ENCODE peak calls at places on chromosomes 11 and 22, in seven cellular contexts. One of them, this sample, is unnamed.
A peak's percentile ranks its signal among the peaks of the same experiment; 100 is the strongest.

GRCh38 chr11:64069401-64070300 is 33.9 kb downstream of the FLRT1 start:
- DNase-seq in lower leg skin: no peak
- DNase-seq in AG04449: no peak
- DNase-seq in bronchial epithelial cell: no peak
- DNase-seq in right atrium auricular region: no peak
- DNase-seq in ovary: no peak
- DNase-seq in heart left ventricle: no peak
- DNase-seq in this sample: no peak

GRCh38 chr11:109085708-109086373 is 336.1 kb upstream of the C11orf87 start:
- DNase-seq in lower leg skin: no peak
- DNase-seq in AG04449: no peak
- DNase-seq in bronchial epithelial cell: no peak
- DNase-seq in right atrium auricular region: no peak
- DNase-seq in ovary: no peak
- DNase-seq in heart left ventricle: no peak
- DNase-seq in this sample: no peak

GRCh38 chr11:129894281-129895125 is 875 bp downstream of the NFRKB start:
- DNase-seq in lower leg skin: no peak
- DNase-seq in AG04449: no peak
- DNase-seq in bronchial epithelial cell: peak; percentile 27
- DNase-seq in right atrium auricular region: no peak
- DNase-seq in ovary: no peak
- DNase-seq in heart left ventricle: no peak
- DNase-seq in this sample: peak; percentile 25

GRCh38 chr22:33354928-33355327 is 296.7 kb upstream of the SYN3 start:
- DNase-seq in lower leg skin: no peak
- DNase-seq in AG04449: no peak
- DNase-seq in bronchial epithelial cell: no peak
- DNase-seq in right atrium auricular region: no peak
- DNase-seq in ovary: no peak
- DNase-seq in heart left ventricle: no peak
- DNase-seq in this sample: no peak

GRCh38 chr22:27456696-27457503 is 344.7 kb downstream of the MN1 start:
- DNase-seq in lower leg skin: no peak
- DNase-seq in AG04449: peak; percentile 67
- DNase-seq in bronchial epithelial cell: peak; percentile 98
- DNase-seq in right atrium auricular region: no peak
- DNase-seq in ovary: no peak
- DNase-seq in heart left ventricle: no peak
- DNase-seq in this sample: no peak

GRCh38 chr22:50734343-50734771 is 3.6 kb upstream of the ACR start:
- DNase-seq in lower leg skin: peak; percentile 63
- DNase-seq in AG04449: no peak
- DNase-seq in bronchial epithelial cell: no peak
- DNase-seq in right atrium auricular region: no peak
- DNase-seq in ovary: peak; percentile 17
- DNase-seq in heart left ventricle: no peak
- DNase-seq in this sample: no peak

GRCh38 chr11:111707691-111708067 is 58.5 kb downstream of the PPP2R1B start:
- DNase-seq in lower leg skin: no peak
- DNase-seq in AG04449: no peak
- DNase-seq in bronchial epithelial cell: no peak
- DNase-seq in right atrium auricular region: no peak
- DNase-seq in ovary: no peak
- DNase-seq in heart left ventricle: no peak
- DNase-seq in this sample: no peak

GRCh38 chr11:95849087-95849825 is 59.0 kb downstream of the CEP57 start:
- DNase-seq in lower leg skin: peak; percentile 84
- DNase-seq in AG04449: no peak
- DNase-seq in bronchial epithelial cell: peak; percentile 77
- DNase-seq in right atrium auricular region: peak; percentile 63
- DNase-seq in ovary: no peak
- DNase-seq in heart left ventricle: peak; percentile 40
- DNase-seq in this sample: peak; percentile 10

GRCh38 chr22:29128891-29129643 is 56.2 kb downstream of the KREMEN1 start:
- DNase-seq in lower leg skin: peak; percentile 60
- DNase-seq in AG04449: no peak
- DNase-seq in bronchial epithelial cell: no peak
- DNase-seq in right atrium auricular region: no peak
- DNase-seq in ovary: no peak
- DNase-seq in heart left ventricle: no peak
- DNase-seq in this sample: no peak

GRCh38 chr11:2533642-2534115 is 88.9 kb downstream of the KCNQ1 start:
- DNase-seq in lower leg skin: peak; percentile 93
- DNase-seq in AG04449: peak; percentile 55
- DNase-seq in bronchial epithelial cell: peak; percentile 78
- DNase-seq in right atrium auricular region: peak; percentile 83
- DNase-seq in ovary: peak; percentile 85
- DNase-seq in heart left ventricle: peak; percentile 85
- DNase-seq in this sample: peak; percentile 67

GRCh38 chr22:24107668-24108067 is 73.6 kb upstream of the SUSD2 start:
- DNase-seq in lower leg skin: peak; percentile 97
- DNase-seq in AG04449: peak; percentile 44
- DNase-seq in bronchial epithelial cell: peak; percentile 11
- DNase-seq in right atrium auricular region: peak; percentile 92
- DNase-seq in ovary: peak; percentile 92
- DNase-seq in heart left ventricle: peak; percentile 92
- DNase-seq in this sample: no peak

GRCh38 chr11:65438257-65439151 is 15.9 kb downstream of the NEAT1 start:
- DNase-seq in lower leg skin: no peak
- DNase-seq in AG04449: no peak
- DNase-seq in bronchial epithelial cell: peak; percentile 22
- DNase-seq in right atrium auricular region: no peak
- DNase-seq in ovary: no peak
- DNase-seq in heart left ventricle: no peak
- DNase-seq in this sample: no peak

GRCh38 chr22:19134176-19134831 is 3.2 kb downstream of the TSSK2 start:
- DNase-seq in lower leg skin: no peak
- DNase-seq in AG04449: no peak
- DNase-seq in bronchial epithelial cell: no peak
- DNase-seq in right atrium auricular region: no peak
- DNase-seq in ovary: no peak
- DNase-seq in heart left ventricle: no peak
- DNase-seq in this sample: no peak

GRCh38 chr11:71080239-71081097 is 171.9 kb downstream of the SHANK2 start:
- DNase-seq in lower leg skin: no peak
- DNase-seq in AG04449: peak; percentile 3
- DNase-seq in bronchial epithelial cell: peak; percentile 60
- DNase-seq in right atrium auricular region: no peak
- DNase-seq in ovary: no peak
- DNase-seq in heart left ventricle: peak; percentile 56
- DNase-seq in this sample: peak; percentile 63

GRCh38 chr22:44037519-44038370 is 13.6 kb downstream of the PARVB start:
- DNase-seq in lower leg skin: no peak
- DNase-seq in AG04449: peak; percentile 75
- DNase-seq in bronchial epithelial cell: peak; percentile 95
- DNase-seq in right atrium auricular region: peak; percentile 77
- DNase-seq in ovary: peak; percentile 57
- DNase-seq in heart left ventricle: peak; percentile 83
- DNase-seq in this sample: no peak

GRCh38 chr22:20064140-20064480 is 15.9 kb upstream of the DGCR8 start:
- DNase-seq in lower leg skin: no peak
- DNase-seq in AG04449: no peak
- DNase-seq in bronchial epithelial cell: no peak
- DNase-seq in right atrium auricular region: no peak
- DNase-seq in ovary: no peak
- DNase-seq in heart left ventricle: no peak
- DNase-seq in this sample: no peak

GRCh38 chr11:72721689-72722049 is 30.5 kb downstream of the ARAP1 start:
- DNase-seq in lower leg skin: peak; percentile 92
- DNase-seq in AG04449: no peak
- DNase-seq in bronchial epithelial cell: peak; percentile 87
- DNase-seq in right atrium auricular region: no peak
- DNase-seq in ovary: peak; percentile 61
- DNase-seq in heart left ventricle: peak; percentile 52
- DNase-seq in this sample: no peak

GRCh38 chr22:22698263-22698750 is 53.9 kb downstream of the GGTLC2 start:
- DNase-seq in lower leg skin: peak; percentile 49
- DNase-seq in AG04449: no peak
- DNase-seq in bronchial epithelial cell: no peak
- DNase-seq in right atrium auricular region: no peak
- DNase-seq in ovary: no peak
- DNase-seq in heart left ventricle: no peak
- DNase-seq in this sample: peak; percentile 51

GRCh38 chr22:20237480-20238440 is 30.4 kb downstream of the RTN4R start:
- DNase-seq in lower leg skin: no peak
- DNase-seq in AG04449: no peak
- DNase-seq in bronchial epithelial cell: peak; percentile 38
- DNase-seq in right atrium auricular region: no peak
- DNase-seq in ovary: peak; percentile 67
- DNase-seq in heart left ventricle: no peak
- DNase-seq in this sample: no peak

GRCh38 chr11:69212121-69213110 is 56.7 kb downstream of the SMIM38 start:
- DNase-seq in lower leg skin: peak; percentile 70
- DNase-seq in AG04449: no peak
- DNase-seq in bronchial epithelial cell: no peak
- DNase-seq in right atrium auricular region: no peak
- DNase-seq in ovary: no peak
- DNase-seq in heart left ventricle: no peak
- DNase-seq in this sample: no peak

GRCh38 chr11:120413480-120413879 is 77.3 kb downstream of the ARHGEF12 start:
- DNase-seq in lower leg skin: no peak
- DNase-seq in AG04449: peak; percentile 70
- DNase-seq in bronchial epithelial cell: peak; percentile 78
- DNase-seq in right atrium auricular region: no peak
- DNase-seq in ovary: no peak
- DNase-seq in heart left ventricle: no peak
- DNase-seq in this sample: no peak
- TF ChIP-seq CTCF in lower leg skin: no peak
- TF ChIP-seq CTCF in AG04449: no peak
- TF ChIP-seq CTCF in bronchial epithelial cell: no peak
- TF ChIP-seq CTCF in right atrium auricular region: no peak
- TF ChIP-seq CTCF in ovary: no peak
- TF ChIP-seq CTCF in heart left ventricle: no peak
- TF ChIP-seq CTCF in this sample: no peak

DNA sequence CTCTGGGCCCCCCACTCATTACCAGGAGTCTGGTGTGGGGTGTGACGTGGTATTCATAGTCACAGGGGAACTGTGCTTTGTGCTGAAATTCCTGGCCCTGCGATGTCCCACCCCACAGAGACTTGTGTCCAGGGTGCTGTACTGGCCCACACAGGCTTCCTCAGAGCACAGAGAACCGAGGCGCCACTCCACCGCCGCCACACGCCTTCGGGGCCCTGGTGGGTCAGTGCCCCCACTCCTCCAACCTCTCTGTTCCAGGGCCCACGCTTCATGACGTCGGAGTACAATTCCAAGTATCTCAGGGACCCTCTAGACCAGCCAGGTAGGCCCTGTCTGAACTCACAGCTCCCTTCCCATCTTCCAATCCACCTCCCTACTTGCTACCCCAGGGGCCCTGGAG is 23.5 kb upstream of the LRRC10B start:
- DNase-seq in lower leg skin: no peak
- DNase-seq in AG04449: no peak
- DNase-seq in bronchial epithelial cell: no peak
- DNase-seq in right atrium auricular region: no peak
- DNase-seq in ovary: no peak
- DNase-seq in heart left ventricle: no peak
- DNase-seq in this sample: no peak
- TF ChIP-seq CTCF in lower leg skin: no peak
- TF ChIP-seq CTCF in AG04449: no peak
- TF ChIP-seq CTCF in bronchial epithelial cell: no peak
- TF ChIP-seq CTCF in right atrium auricular region: no peak
- TF ChIP-seq CTCF in ovary: no peak
- TF ChIP-seq CTCF in heart left ventricle: no peak
- TF ChIP-seq CTCF in this sample: no peak

DNA sequence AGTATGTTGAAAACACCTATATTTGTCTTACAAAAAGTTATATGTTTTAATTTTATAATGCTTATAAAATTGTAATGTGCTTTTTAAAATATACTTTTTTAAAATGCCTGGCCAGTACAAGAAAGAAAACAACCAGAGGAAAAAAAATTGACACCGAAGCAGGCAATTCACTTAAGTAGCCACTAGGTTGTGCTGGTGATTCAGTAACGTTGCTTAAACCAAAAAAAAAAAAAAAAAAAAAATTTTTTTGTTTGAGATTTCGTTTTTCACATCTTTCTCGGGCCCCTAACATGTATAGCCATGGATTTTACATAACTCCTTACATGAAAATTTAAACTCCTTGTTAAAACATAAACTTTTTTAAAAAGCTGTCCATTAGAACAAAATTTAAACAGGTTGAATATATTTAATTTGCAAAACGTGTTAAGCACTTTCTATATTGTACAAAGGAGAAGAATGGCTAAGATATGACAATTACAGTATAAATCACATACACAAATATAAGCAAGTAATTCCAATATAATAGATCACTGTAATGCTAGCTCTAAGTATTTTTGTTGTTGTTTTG is 9.2 kb downstream of the OR8B4 start:
- DNase-seq in lower leg skin: no peak
- DNase-seq in AG04449: peak; percentile 19
- DNase-seq in bronchial epithelial cell: peak; percentile 53
- DNase-seq in right atrium auricular region: no peak
- DNase-seq in ovary: no peak
- DNase-seq in heart left ventricle: no peak
- DNase-seq in this sample: peak; percentile 25
- TF ChIP-seq CTCF in lower leg skin: no peak
- TF ChIP-seq CTCF in AG04449: peak; percentile 51
- TF ChIP-seq CTCF in bronchial epithelial cell: peak; percentile 68
- TF ChIP-seq CTCF in right atrium auricular region: peak; percentile 73
- TF ChIP-seq CTCF in ovary: no peak
- TF ChIP-seq CTCF in heart left ventricle: peak; percentile 68
- TF ChIP-seq CTCF in this sample: peak; percentile 36

GRCh38 chr11:1041936-1042608 is 5.6 kb upstream of the MUC6 start:
- DNase-seq in lower leg skin: no peak
- DNase-seq in AG04449: no peak
- DNase-seq in bronchial epithelial cell: no peak
- DNase-seq in right atrium auricular region: no peak
- DNase-seq in ovary: peak; percentile 14
- DNase-seq in heart left ventricle: peak; percentile 24
- DNase-seq in this sample: no peak
- TF ChIP-seq CTCF in lower leg skin: no peak
- TF ChIP-seq CTCF in AG04449: no peak
- TF ChIP-seq CTCF in bronchial epithelial cell: no peak
- TF ChIP-seq CTCF in right atrium auricular region: no peak
- TF ChIP-seq CTCF in ovary: no peak
- TF ChIP-seq CTCF in heart left ventricle: no peak
- TF ChIP-seq CTCF in this sample: no peak

GRCh38 chr22:30864441-30865420 is 103.8 kb downstream of the MORC2 start:
- DNase-seq in lower leg skin: peak; percentile 79
- DNase-seq in AG04449: no peak
- DNase-seq in bronchial epithelial cell: no peak
- DNase-seq in right atrium auricular region: no peak
- DNase-seq in ovary: peak; percentile 8
- DNase-seq in heart left ventricle: no peak
- DNase-seq in this sample: no peak

GRCh38 chr22:30861131-30861530 is 107.4 kb downstream of the MORC2 start:
- DNase-seq in lower leg skin: peak; percentile 59
- DNase-seq in AG04449: no peak
- DNase-seq in bronchial epithelial cell: no peak
- DNase-seq in right atrium auricular region: no peak
- DNase-seq in ovary: peak; percentile 8
- DNase-seq in heart left ventricle: no peak
- DNase-seq in this sample: no peak

GRCh38 chr22:30861688-30862552 is 106.7 kb downstream of the MORC2 start:
- DNase-seq in lower leg skin: peak; percentile 59
- DNase-seq in AG04449: no peak
- DNase-seq in bronchial epithelial cell: no peak
- DNase-seq in right atrium auricular region: no peak
- DNase-seq in ovary: peak; percentile 17
- DNase-seq in heart left ventricle: no peak
- DNase-seq in this sample: peak; percentile 8

GRCh38 chr22:30865656-30866055 is 102.9 kb downstream of the MORC2 start:
- DNase-seq in lower leg skin: peak; percentile 76
- DNase-seq in AG04449: no peak
- DNase-seq in bronchial epithelial cell: no peak
- DNase-seq in right atrium auricular region: no peak
- DNase-seq in ovary: peak; percentile 1
- DNase-seq in heart left ventricle: no peak
- DNase-seq in this sample: no peak

GRCh38 chr22:30863161-30863833 is 105.3 kb downstream of the MORC2 start:
- DNase-seq in lower leg skin: peak; percentile 76
- DNase-seq in AG04449: no peak
- DNase-seq in bronchial epithelial cell: no peak
- DNase-seq in right atrium auricular region: no peak
- DNase-seq in ovary: peak; percentile 16
- DNase-seq in heart left ventricle: no peak
- DNase-seq in this sample: no peak
- TF ChIP-seq CTCF in lower leg skin: no peak
- TF ChIP-seq CTCF in AG04449: no peak
- TF ChIP-seq CTCF in bronchial epithelial cell: no peak
- TF ChIP-seq CTCF in right atrium auricular region: no peak
- TF ChIP-seq CTCF in ovary: no peak
- TF ChIP-seq CTCF in heart left ventricle: no peak
- TF ChIP-seq CTCF in this sample: no peak

This sample was measured in GM10248.